ENCODE peak calls at places on chromosomes 5 and 9, in seven cellular contexts. One of them, this sample, is unnamed. For H3K9me3, the result is how much of the 10 kb centered on the place peaks cover.

GRCh38 chr5:41869739-41870620 is at the start of gene OXCT1:
- DNase-seq in right lobe of liver: peak
- DNase-seq in upper lobe of right lung: peak
- DNase-seq in PC-9: peak
- DNase-seq in prostate gland: peak
- DNase-seq in keratinocyte: peak
- DNase-seq in CD4-positive, alpha-beta T cell: peak
- DNase-seq in this sample: peak

GRCh38 chr5:62124266-62124665 is 181.7 kb upstream of the KIF2A start:
- DNase-seq in PC-9: no peak
- DNase-seq in keratinocyte: no peak
- DNase-seq in upper lobe of right lung: no peak
- DNase-seq in CD4-positive, alpha-beta T cell: no peak
- DNase-seq in prostate gland: no peak
- DNase-seq in right lobe of liver: no peak
- DNase-seq in this sample: no peak

GRCh38 chr5:36060516-36060885 is 6.2 kb downstream of the UGT3A2 start:
- DNase-seq in prostate gland: no peak
- DNase-seq in right lobe of liver: no peak
- DNase-seq in upper lobe of right lung: no peak
- DNase-seq in CD4-positive, alpha-beta T cell: no peak
- DNase-seq in PC-9: no peak
- DNase-seq in keratinocyte: no peak
- DNase-seq in this sample: no peak

GRCh38 chr5:180494510-180495181 is 467 bp downstream of the CNOT6 start:
- DNase-seq in keratinocyte: no peak
- DNase-seq in PC-9: peak
- DNase-seq in prostate gland: peak
- DNase-seq in upper lobe of right lung: peak
- DNase-seq in right lobe of liver: peak
- DNase-seq in CD4-positive, alpha-beta T cell: peak
- DNase-seq in this sample: no peak

GRCh38 chr5:96902876-96903275 is 26.6 kb downstream of the ERAP2 start:
- DNase-seq in keratinocyte: no peak
- DNase-seq in CD4-positive, alpha-beta T cell: no peak
- DNase-seq in upper lobe of right lung: no peak
- DNase-seq in prostate gland: no peak
- DNase-seq in right lobe of liver: no peak
- DNase-seq in PC-9: no peak
- DNase-seq in this sample: no peak

GRCh38 chr5:146599261-146599660 is 83.3 kb upstream of the GPR151 start:
- DNase-seq in keratinocyte: no peak
- DNase-seq in prostate gland: no peak
- DNase-seq in CD4-positive, alpha-beta T cell: no peak
- DNase-seq in PC-9: no peak
- DNase-seq in upper lobe of right lung: no peak
- DNase-seq in right lobe of liver: no peak
- DNase-seq in this sample: no peak

GRCh38 chr9:135335691-135336181 is 143.8 kb upstream of the PPP1R26 start:
- DNase-seq in PC-9: no peak
- DNase-seq in prostate gland: no peak
- DNase-seq in keratinocyte: no peak
- DNase-seq in CD4-positive, alpha-beta T cell: no peak
- DNase-seq in upper lobe of right lung: peak
- DNase-seq in right lobe of liver: peak
- DNase-seq in this sample: no peak

GRCh38 chr9:94654165-94654894 is 15.0 kb upstream of the FBP1 start:
- DNase-seq in upper lobe of right lung: peak
- DNase-seq in PC-9: no peak
- DNase-seq in keratinocyte: no peak
- DNase-seq in prostate gland: no peak
- DNase-seq in right lobe of liver: peak
- DNase-seq in CD4-positive, alpha-beta T cell: no peak
- DNase-seq in this sample: no peak

GRCh38 chr9:94280409-94280989 is 21.4 kb downstream of the ZNF169 start:
- DNase-seq in upper lobe of right lung: no peak
- DNase-seq in keratinocyte: no peak
- DNase-seq in prostate gland: no peak
- DNase-seq in right lobe of liver: no peak
- DNase-seq in CD4-positive, alpha-beta T cell: no peak
- DNase-seq in PC-9: no peak
- DNase-seq in this sample: no peak

GRCh38 chr5:68730220-68731010 is 363.4 kb upstream of the SLC30A5 start:
- DNase-seq in keratinocyte: no peak
- DNase-seq in upper lobe of right lung: no peak
- DNase-seq in prostate gland: peak
- DNase-seq in CD4-positive, alpha-beta T cell: no peak
- DNase-seq in PC-9: no peak
- DNase-seq in right lobe of liver: no peak
- DNase-seq in this sample: peak

GRCh38 chr5:107597803-107598202 is 72.9 kb downstream of the EFNA5 start:
- DNase-seq in PC-9: no peak
- DNase-seq in CD4-positive, alpha-beta T cell: no peak
- DNase-seq in prostate gland: no peak
- DNase-seq in keratinocyte: no peak
- DNase-seq in upper lobe of right lung: no peak
- DNase-seq in right lobe of liver: no peak
- DNase-seq in this sample: no peak

GRCh38 chr5:159094745-159095144 is 5.0 kb downstream of the EBF1 start:
- DNase-seq in PC-9: peak
- DNase-seq in prostate gland: no peak
- DNase-seq in CD4-positive, alpha-beta T cell: peak
- DNase-seq in upper lobe of right lung: no peak
- DNase-seq in keratinocyte: no peak
- DNase-seq in right lobe of liver: no peak
- DNase-seq in this sample: no peak

GRCh38 chr9:137492464-137493162 is 33.5 kb upstream of the NSMF start:
- DNase-seq in prostate gland: no peak
- DNase-seq in PC-9: no peak
- DNase-seq in right lobe of liver: no peak
- DNase-seq in keratinocyte: no peak
- DNase-seq in upper lobe of right lung: peak
- DNase-seq in CD4-positive, alpha-beta T cell: no peak
- DNase-seq in this sample: no peak

GRCh38 chr5:171464829-171465228 is 45.4 kb downstream of the FGF18 start:
- DNase-seq in right lobe of liver: no peak
- DNase-seq in PC-9: no peak
- DNase-seq in prostate gland: no peak
- DNase-seq in keratinocyte: no peak
- DNase-seq in CD4-positive, alpha-beta T cell: no peak
- DNase-seq in upper lobe of right lung: no peak
- DNase-seq in this sample: no peak

GRCh38 chr5:22372376-22372775 is 480.8 kb downstream of the CDH12 start:
- DNase-seq in upper lobe of right lung: no peak
- DNase-seq in prostate gland: no peak
- DNase-seq in PC-9: no peak
- DNase-seq in keratinocyte: no peak
- DNase-seq in CD4-positive, alpha-beta T cell: no peak
- DNase-seq in right lobe of liver: no peak
- DNase-seq in this sample: peak

DNA sequence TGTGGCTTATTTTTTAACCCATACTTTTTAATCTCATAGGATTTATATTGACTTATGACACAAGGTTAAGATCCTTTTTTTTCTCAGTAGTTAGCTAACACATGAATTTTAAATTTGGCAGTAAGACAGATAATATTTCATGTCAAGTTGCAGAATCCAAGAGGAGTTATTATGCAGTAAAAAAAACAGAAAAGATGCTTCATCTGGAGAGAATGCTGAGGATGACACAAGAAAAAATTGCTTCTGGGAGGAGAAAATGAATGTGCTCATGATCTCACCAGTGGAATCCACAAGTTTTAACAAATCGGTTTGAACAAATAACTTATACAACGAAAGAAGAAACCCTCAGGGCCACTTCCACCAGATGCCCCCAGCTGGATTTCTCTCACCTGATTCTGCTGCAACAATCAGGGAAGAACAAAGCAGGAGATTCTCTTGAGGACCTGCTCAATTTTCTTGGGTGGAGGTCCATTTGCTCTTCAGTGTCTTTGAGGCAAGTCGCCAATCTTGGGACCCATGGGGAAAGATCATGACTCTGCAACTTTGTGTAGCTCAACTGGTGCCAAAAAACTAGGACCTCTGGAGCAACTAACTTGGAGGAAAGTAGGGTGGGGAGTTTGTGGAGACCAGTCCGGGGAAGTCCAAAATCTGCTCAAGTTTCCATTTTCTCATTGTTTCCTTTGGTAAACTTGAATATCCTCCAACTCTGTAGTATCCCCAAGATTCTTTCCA is 50.5 kb upstream of the TNFSF15 start:
- DNase-seq in CD4-positive, alpha-beta T cell: no peak
- DNase-seq in right lobe of liver: no peak
- DNase-seq in PC-9: no peak
- DNase-seq in keratinocyte: no peak
- DNase-seq in prostate gland: no peak
- DNase-seq in upper lobe of right lung: no peak
- DNase-seq in this sample: peak
- H3K27ac ChIP-seq in CD4-positive, alpha-beta T cell: no peak
- H3K27ac ChIP-seq in right lobe of liver: no peak
- H3K27ac ChIP-seq in PC-9: no peak
- H3K27ac ChIP-seq in keratinocyte: peak
- H3K27ac ChIP-seq in prostate gland: no peak
- H3K27ac ChIP-seq in upper lobe of right lung: no peak
- H3K27ac ChIP-seq in this sample: peak

DNA sequence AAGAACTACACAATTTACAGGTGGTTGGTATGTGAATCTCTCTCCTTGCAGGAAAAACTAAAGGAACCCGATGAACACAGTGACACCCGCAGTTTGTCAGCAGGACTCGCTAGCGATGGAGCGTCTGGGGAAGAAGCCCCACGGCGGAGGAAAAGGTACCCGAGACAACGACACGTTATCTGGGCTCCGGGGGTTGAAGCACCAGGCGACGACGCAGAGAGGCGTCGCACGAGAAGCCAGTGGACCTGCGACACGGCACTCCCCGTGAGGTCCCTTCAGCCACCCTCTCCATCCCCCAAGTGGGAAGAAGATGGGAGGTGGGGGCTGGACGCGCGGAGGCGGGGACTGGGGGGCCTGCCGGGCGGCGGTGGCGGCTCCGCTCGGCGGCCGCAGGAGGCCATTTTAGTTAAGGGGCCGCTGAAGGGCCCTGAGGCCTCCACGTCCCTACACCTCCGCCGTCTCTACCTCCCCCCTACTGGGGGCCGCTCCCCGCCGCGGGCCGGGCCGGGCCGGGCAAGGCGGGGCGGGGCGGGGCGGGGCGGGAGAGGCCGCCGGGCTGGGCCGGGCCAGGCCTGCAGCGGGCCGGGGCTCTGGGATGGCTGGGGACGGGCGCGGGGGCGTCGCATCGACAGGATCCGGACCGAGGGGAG is 874 bp downstream of the ZFR start:
- DNase-seq in upper lobe of right lung: peak
- DNase-seq in PC-9: peak
- DNase-seq in right lobe of liver: peak
- DNase-seq in keratinocyte: no peak
- DNase-seq in prostate gland: peak
- DNase-seq in CD4-positive, alpha-beta T cell: peak
- DNase-seq in this sample: no peak
- TF ChIP-seq CTCF in upper lobe of right lung: no peak
- TF ChIP-seq CTCF in PC-9: no peak
- TF ChIP-seq CTCF in right lobe of liver: no peak
- TF ChIP-seq CTCF in keratinocyte: no peak
- TF ChIP-seq CTCF in prostate gland: no peak
- TF ChIP-seq CTCF in CD4-positive, alpha-beta T cell: no peak
- TF ChIP-seq CTCF in this sample: no peak

GRCh38 chr5:141366016-141366896 is 2.3 kb downstream of the PCDHGA5 start:
- DNase-seq in right lobe of liver: no peak
- DNase-seq in CD4-positive, alpha-beta T cell: no peak
- DNase-seq in prostate gland: no peak
- DNase-seq in keratinocyte: no peak
- DNase-seq in PC-9: no peak
- DNase-seq in upper lobe of right lung: no peak
- DNase-seq in this sample: no peak

GRCh38 chr5:141374627-141375026 is 936 bp downstream of the PCDHGA6 start:
- DNase-seq in right lobe of liver: no peak
- DNase-seq in prostate gland: no peak
- DNase-seq in keratinocyte: no peak
- DNase-seq in PC-9: no peak
- DNase-seq in upper lobe of right lung: no peak
- DNase-seq in CD4-positive, alpha-beta T cell: no peak
- DNase-seq in this sample: no peak

GRCh38 chr5:141373673-141374317 is at the start of gene PCDHGA6:
- DNase-seq in CD4-positive, alpha-beta T cell: no peak
- DNase-seq in PC-9: no peak
- DNase-seq in prostate gland: no peak
- DNase-seq in upper lobe of right lung: no peak
- DNase-seq in right lobe of liver: no peak
- DNase-seq in keratinocyte: no peak
- DNase-seq in this sample: no peak

GRCh38 chr5:141369994-141370848 is at the start of gene PCDHGB3:
- DNase-seq in keratinocyte: no peak
- DNase-seq in PC-9: peak
- DNase-seq in right lobe of liver: no peak
- DNase-seq in prostate gland: no peak
- DNase-seq in upper lobe of right lung: no peak
- DNase-seq in CD4-positive, alpha-beta T cell: peak
- DNase-seq in this sample: no peak

DNA sequence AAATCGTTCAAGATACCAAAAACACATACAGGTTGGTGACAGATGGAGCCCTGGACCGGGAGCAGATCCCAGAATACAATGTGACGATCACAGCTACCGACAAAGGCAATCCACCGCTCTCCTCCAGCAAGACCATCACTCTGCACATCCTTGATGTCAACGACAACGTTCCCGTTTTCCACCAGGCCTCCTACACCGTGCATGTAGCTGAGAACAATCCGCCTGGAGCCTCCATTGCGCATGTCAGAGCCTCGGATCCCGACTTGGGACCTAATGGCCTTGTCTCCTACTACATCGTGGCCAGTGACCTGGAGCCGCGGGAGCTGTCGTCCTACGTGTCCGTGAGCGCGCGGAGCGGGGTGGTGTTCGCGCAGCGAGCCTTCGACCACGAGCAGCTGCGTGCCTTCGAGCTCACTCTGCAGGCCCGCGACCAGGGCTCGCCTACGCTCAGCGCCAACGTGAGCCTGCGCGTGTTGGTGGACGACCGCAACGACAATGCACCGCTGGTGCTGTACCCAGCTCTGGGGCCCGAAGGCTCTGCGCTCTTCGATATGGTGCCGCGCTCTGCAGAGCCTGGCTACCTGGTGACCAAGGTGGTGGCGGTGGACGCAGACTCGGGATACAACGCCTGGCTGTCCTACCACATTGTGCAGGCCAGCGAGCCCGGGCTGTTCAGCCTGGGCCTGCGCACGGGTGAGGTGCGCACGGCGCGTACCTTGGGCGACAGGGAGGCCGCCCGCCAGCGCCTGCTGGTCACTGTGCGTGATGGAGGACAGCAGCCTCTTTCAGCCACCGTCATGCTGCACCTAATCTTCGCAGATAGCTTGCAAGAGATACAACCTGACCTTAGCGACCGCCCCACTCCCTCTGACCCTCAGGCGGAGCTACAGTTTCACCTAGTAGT is 1.8 kb downstream of the PCDHGB3 start:
- DNase-seq in prostate gland: no peak
- DNase-seq in upper lobe of right lung: no peak
- DNase-seq in keratinocyte: no peak
- DNase-seq in CD4-positive, alpha-beta T cell: no peak
- DNase-seq in right lobe of liver: no peak
- DNase-seq in PC-9: no peak
- DNase-seq in this sample: no peak
- H3K9me3 ChIP-seq in prostate gland: under half
- H3K9me3 ChIP-seq in upper lobe of right lung: under half
- H3K9me3 ChIP-seq in keratinocyte: under half
- H3K9me3 ChIP-seq in CD4-positive, alpha-beta T cell: under half
- H3K9me3 ChIP-seq in right lobe of liver: under half
- H3K9me3 ChIP-seq in PC-9: under half
- H3K9me3 ChIP-seq in this sample: half or more

GRCh38 chr9:110156416-110156815 is 51.5 kb downstream of the C9orf152 start:
- DNase-seq in upper lobe of right lung: no peak
- DNase-seq in right lobe of liver: no peak
- DNase-seq in CD4-positive, alpha-beta T cell: no peak
- DNase-seq in keratinocyte: no peak
- DNase-seq in prostate gland: no peak
- DNase-seq in PC-9: no peak
- DNase-seq in this sample: no peak
- H3K27ac ChIP-seq in upper lobe of right lung: no peak
- H3K27ac ChIP-seq in right lobe of liver: no peak
- H3K27ac ChIP-seq in CD4-positive, alpha-beta T cell: no peak
- H3K27ac ChIP-seq in keratinocyte: no peak
- H3K27ac ChIP-seq in prostate gland: no peak
- H3K27ac ChIP-seq in PC-9: no peak
- H3K27ac ChIP-seq in this sample: no peak

This sample was measured in AG04450.